ENCODE peak calls at places on chromosomes 13 and 19, in nine cellular contexts. One of them, this sample, is unnamed.

GRCh38 chr19:22517496-22518411 is 95.6 kb upstream of the ZNF98 start:
- DNase-seq in transverse colon: no peak
- DNase-seq in mucosa of descending colon: no peak
- DNase-seq in adrenal gland: no peak
- DNase-seq in psoas muscle: no peak
- DNase-seq in thoracic aorta: no peak
- DNase-seq in AG04450: no peak
- DNase-seq in heart left ventricle: no peak
- DNase-seq in upper lobe of right lung: peak; percentile 50
- DNase-seq in this sample: no peak

GRCh38 chr19:12665646-12666304 is 767 bp downstream of the MAN2B1 start:
- DNase-seq in transverse colon: no peak
- DNase-seq in mucosa of descending colon: no peak
- DNase-seq in adrenal gland: no peak
- DNase-seq in psoas muscle: no peak
- DNase-seq in thoracic aorta: no peak
- DNase-seq in AG04450: no peak
- DNase-seq in heart left ventricle: no peak
- DNase-seq in upper lobe of right lung: no peak
- DNase-seq in this sample: no peak

GRCh38 chr13:76825415-76825814 is 60.8 kb downstream of the KCTD12 start:
- DNase-seq in transverse colon: no peak
- DNase-seq in mucosa of descending colon: no peak
- DNase-seq in adrenal gland: no peak
- DNase-seq in psoas muscle: no peak
- DNase-seq in thoracic aorta: no peak
- DNase-seq in AG04450: no peak
- DNase-seq in heart left ventricle: no peak
- DNase-seq in upper lobe of right lung: no peak
- DNase-seq in this sample: no peak

GRCh38 chr13:83184819-83185218 is 697.5 kb downstream of the SLITRK1 start:
- DNase-seq in transverse colon: no peak
- DNase-seq in mucosa of descending colon: no peak
- DNase-seq in adrenal gland: no peak
- DNase-seq in psoas muscle: no peak
- DNase-seq in thoracic aorta: no peak
- DNase-seq in AG04450: peak; percentile 21
- DNase-seq in heart left ventricle: no peak
- DNase-seq in upper lobe of right lung: no peak
- DNase-seq in this sample: no peak

GRCh38 chr19:10604460-10604980 is 17.4 kb upstream of the AP1M2 start:
- DNase-seq in transverse colon: peak; percentile 15
- DNase-seq in mucosa of descending colon: no peak
- DNase-seq in adrenal gland: no peak
- DNase-seq in psoas muscle: no peak
- DNase-seq in thoracic aorta: no peak
- DNase-seq in AG04450: no peak
- DNase-seq in heart left ventricle: peak; percentile 44
- DNase-seq in upper lobe of right lung: no peak
- DNase-seq in this sample: no peak

GRCh38 chr13:32911506-32911905 is 104.7 kb upstream of the KL start:
- DNase-seq in transverse colon: no peak
- DNase-seq in mucosa of descending colon: peak; percentile 20
- DNase-seq in adrenal gland: peak; percentile 10
- DNase-seq in psoas muscle: no peak
- DNase-seq in thoracic aorta: no peak
- DNase-seq in AG04450: no peak
- DNase-seq in heart left ventricle: no peak
- DNase-seq in upper lobe of right lung: no peak
- DNase-seq in this sample: no peak

GRCh38 chr13:77918391-77919261 is at the start of gene EDNRB:
- DNase-seq in transverse colon: peak; percentile 18
- DNase-seq in mucosa of descending colon: peak; percentile 20
- DNase-seq in adrenal gland: peak; percentile 56
- DNase-seq in psoas muscle: peak; percentile 41
- DNase-seq in thoracic aorta: no peak
- DNase-seq in AG04450: no peak
- DNase-seq in heart left ventricle: peak; percentile 73
- DNase-seq in upper lobe of right lung: peak; percentile 79
- DNase-seq in this sample: peak; percentile 28

GRCh38 chr13:42401376-42401775 is 129.4 kb downstream of the AKAP11 start:
- DNase-seq in transverse colon: no peak
- DNase-seq in mucosa of descending colon: no peak
- DNase-seq in adrenal gland: no peak
- DNase-seq in psoas muscle: no peak
- DNase-seq in thoracic aorta: no peak
- DNase-seq in AG04450: no peak
- DNase-seq in heart left ventricle: no peak
- DNase-seq in upper lobe of right lung: no peak
- DNase-seq in this sample: no peak

GRCh38 chr13:113493315-113493951 is 2.9 kb upstream of the DCUN1D2 start:
- DNase-seq in transverse colon: no peak
- DNase-seq in mucosa of descending colon: peak; percentile 47
- DNase-seq in adrenal gland: no peak
- DNase-seq in psoas muscle: no peak
- DNase-seq in thoracic aorta: no peak
- DNase-seq in AG04450: peak; percentile 89
- DNase-seq in heart left ventricle: no peak
- DNase-seq in upper lobe of right lung: no peak
- DNase-seq in this sample: no peak

GRCh38 chr13:41053384-41053826 is 7.9 kb upstream of the WBP4 start:
- DNase-seq in transverse colon: no peak
- DNase-seq in mucosa of descending colon: no peak
- DNase-seq in adrenal gland: no peak
- DNase-seq in psoas muscle: no peak
- DNase-seq in thoracic aorta: no peak
- DNase-seq in AG04450: no peak
- DNase-seq in heart left ventricle: no peak
- DNase-seq in upper lobe of right lung: no peak
- DNase-seq in this sample: no peak

GRCh38 chr13:97567510-97568243 is 133.7 kb downstream of the RAP2A start:
- DNase-seq in transverse colon: peak; percentile 77
- DNase-seq in mucosa of descending colon: peak; percentile 80
- DNase-seq in adrenal gland: no peak
- DNase-seq in psoas muscle: peak; percentile 21
- DNase-seq in thoracic aorta: no peak
- DNase-seq in AG04450: no peak
- DNase-seq in heart left ventricle: no peak
- DNase-seq in upper lobe of right lung: peak; percentile 77
- DNase-seq in this sample: peak; percentile 10

GRCh38 chr13:112626124-112626523 is 38.2 kb upstream of the TUBGCP3 start:
- DNase-seq in transverse colon: no peak
- DNase-seq in mucosa of descending colon: no peak
- DNase-seq in adrenal gland: no peak
- DNase-seq in psoas muscle: no peak
- DNase-seq in thoracic aorta: no peak
- DNase-seq in AG04450: no peak
- DNase-seq in heart left ventricle: no peak
- DNase-seq in upper lobe of right lung: peak; percentile 49
- DNase-seq in this sample: no peak

GRCh38 chr13:20843177-20843576 is 59.4 kb downstream of the XPO4 start:
- DNase-seq in transverse colon: no peak
- DNase-seq in mucosa of descending colon: no peak
- DNase-seq in adrenal gland: no peak
- DNase-seq in psoas muscle: no peak
- DNase-seq in thoracic aorta: no peak
- DNase-seq in AG04450: no peak
- DNase-seq in heart left ventricle: peak; percentile 68
- DNase-seq in upper lobe of right lung: no peak
- DNase-seq in this sample: no peak
- H3K4me3 ChIP-seq in transverse colon: no peak overlapping the region
- H3K4me3 ChIP-seq in mucosa of descending colon: no peak overlapping the region
- H3K4me3 ChIP-seq in adrenal gland: no peak overlapping the region
- H3K4me3 ChIP-seq in psoas muscle: no peak overlapping the region
- H3K4me3 ChIP-seq in thoracic aorta: no peak overlapping the region
- H3K4me3 ChIP-seq in AG04450: no peak overlapping the region
- H3K4me3 ChIP-seq in heart left ventricle: no peak overlapping the region
- H3K4me3 ChIP-seq in upper lobe of right lung: no peak overlapping the region
- H3K4me3 ChIP-seq in this sample: no peak overlapping the region

GRCh38 chr19:8811315-8812172 is 20.6 kb downstream of the ZNF558 start:
- DNase-seq in transverse colon: no peak
- DNase-seq in mucosa of descending colon: no peak
- DNase-seq in adrenal gland: no peak
- DNase-seq in psoas muscle: no peak
- DNase-seq in thoracic aorta: no peak
- DNase-seq in AG04450: no peak
- DNase-seq in heart left ventricle: no peak
- DNase-seq in upper lobe of right lung: no peak
- DNase-seq in this sample: no peak
- H3K9me3 ChIP-seq in transverse colon: peaks cover 99% of the 10 kb centered on the region
- H3K9me3 ChIP-seq in mucosa of descending colon: peaks cover 98% of the 10 kb centered on the region
- H3K9me3 ChIP-seq in adrenal gland: peaks cover 51% of the 10 kb centered on the region
- H3K9me3 ChIP-seq in psoas muscle: peaks cover 93% of the 10 kb centered on the region
- H3K9me3 ChIP-seq in thoracic aorta: peaks cover 99% of the 10 kb centered on the region
- H3K9me3 ChIP-seq in AG04450: peaks cover 60% of the 10 kb centered on the region
- H3K9me3 ChIP-seq in heart left ventricle: peaks cover 100% of the 10 kb centered on the region
- H3K9me3 ChIP-seq in upper lobe of right lung: peaks cover 94% of the 10 kb centered on the region
- H3K9me3 ChIP-seq in this sample: peaks cover 63% of the 10 kb centered on the region

GRCh38 chr13:104773775-104774174 is 1707.6 kb upstream of the SLC10A2 start:
- DNase-seq in transverse colon: no peak
- DNase-seq in mucosa of descending colon: no peak
- DNase-seq in adrenal gland: no peak
- DNase-seq in psoas muscle: no peak
- DNase-seq in thoracic aorta: no peak
- DNase-seq in AG04450: peak; percentile 21
- DNase-seq in heart left ventricle: no peak
- DNase-seq in upper lobe of right lung: no peak
- DNase-seq in this sample: no peak
- TF ChIP-seq CTCF in transverse colon: peak; percentile 21
- TF ChIP-seq CTCF in mucosa of descending colon: no peak
- TF ChIP-seq CTCF in adrenal gland: peak; percentile 65
- TF ChIP-seq CTCF in psoas muscle: peak; percentile 36
- TF ChIP-seq CTCF in thoracic aorta: peak; percentile 29
- TF ChIP-seq CTCF in AG04450: peak; percentile 78
- TF ChIP-seq CTCF in heart left ventricle: peak; percentile 70
- TF ChIP-seq CTCF in upper lobe of right lung: peak; percentile 49
- TF ChIP-seq CTCF in this sample: peak; percentile 33

DNA sequence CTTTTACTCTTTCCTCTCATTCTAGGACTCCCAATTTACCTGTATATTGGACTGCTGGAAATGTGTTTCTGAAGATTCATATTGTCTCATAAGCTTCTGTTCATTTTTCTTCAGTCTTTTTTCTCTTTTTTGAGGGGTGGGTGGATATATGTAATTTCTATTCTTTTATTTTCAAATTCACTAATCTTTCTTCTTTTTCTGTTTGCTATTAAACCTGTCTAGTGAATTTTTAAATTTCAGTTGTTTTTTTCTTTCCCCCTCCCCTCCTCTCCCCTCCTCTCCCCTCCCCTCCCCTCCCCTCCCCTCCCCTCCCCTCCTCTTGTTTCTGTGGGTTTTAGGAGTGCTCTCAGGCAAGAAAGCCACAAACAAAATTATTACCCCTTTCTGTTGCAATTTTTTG is 16.9 kb upstream of the ZNF527 start:
- DNase-seq in transverse colon: no peak
- DNase-seq in mucosa of descending colon: no peak
- DNase-seq in adrenal gland: no peak
- DNase-seq in psoas muscle: no peak
- DNase-seq in thoracic aorta: no peak
- DNase-seq in AG04450: no peak
- DNase-seq in heart left ventricle: no peak
- DNase-seq in upper lobe of right lung: no peak
- DNase-seq in this sample: no peak
- H3K4me3 ChIP-seq in transverse colon: no peak overlapping the region
- H3K4me3 ChIP-seq in mucosa of descending colon: no peak overlapping the region
- H3K4me3 ChIP-seq in adrenal gland: no peak overlapping the region
- H3K4me3 ChIP-seq in psoas muscle: no peak overlapping the region
- H3K4me3 ChIP-seq in thoracic aorta: no peak overlapping the region
- H3K4me3 ChIP-seq in AG04450: no peak overlapping the region
- H3K4me3 ChIP-seq in heart left ventricle: no peak overlapping the region
- H3K4me3 ChIP-seq in upper lobe of right lung: no peak overlapping the region
- H3K4me3 ChIP-seq in this sample: no peak overlapping the region

DNA sequence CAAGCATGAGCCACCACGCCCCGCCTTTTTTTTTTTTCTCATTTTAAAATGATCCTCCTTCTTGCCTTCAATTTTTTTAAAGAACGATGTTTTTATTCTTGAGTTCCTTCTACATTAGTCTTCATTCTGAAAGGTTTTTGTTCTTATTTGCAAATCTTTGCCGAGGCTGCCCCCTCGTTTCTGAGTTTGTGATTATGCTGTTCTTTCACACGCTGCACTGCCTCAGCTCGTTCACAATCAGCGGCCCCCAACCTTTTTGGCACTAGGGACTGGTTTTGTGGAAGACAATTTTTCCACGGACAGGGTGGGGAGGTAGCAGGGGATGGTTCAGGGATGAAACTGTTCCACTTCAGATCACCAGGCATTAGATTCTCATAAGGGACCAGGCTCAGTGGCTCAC is 26.6 kb downstream of the ZNF787 start:
- DNase-seq in transverse colon: no peak
- DNase-seq in mucosa of descending colon: no peak
- DNase-seq in adrenal gland: no peak
- DNase-seq in psoas muscle: no peak
- DNase-seq in thoracic aorta: no peak
- DNase-seq in AG04450: no peak
- DNase-seq in heart left ventricle: no peak
- DNase-seq in upper lobe of right lung: no peak
- DNase-seq in this sample: no peak
- H3K9me3 ChIP-seq in transverse colon: no peaks in the 10 kb centered on the region
- H3K9me3 ChIP-seq in mucosa of descending colon: no peaks in the 10 kb centered on the region
- H3K9me3 ChIP-seq in adrenal gland: no peaks in the 10 kb centered on the region
- H3K9me3 ChIP-seq in psoas muscle: no peaks in the 10 kb centered on the region
- H3K9me3 ChIP-seq in thoracic aorta: no peaks in the 10 kb centered on the region
- H3K9me3 ChIP-seq in AG04450: peaks cover 31% of the 10 kb centered on the region
- H3K9me3 ChIP-seq in heart left ventricle: no peaks in the 10 kb centered on the region
- H3K9me3 ChIP-seq in upper lobe of right lung: no peaks in the 10 kb centered on the region
- H3K9me3 ChIP-seq in this sample: no peaks in the 10 kb centered on the region

DNA sequence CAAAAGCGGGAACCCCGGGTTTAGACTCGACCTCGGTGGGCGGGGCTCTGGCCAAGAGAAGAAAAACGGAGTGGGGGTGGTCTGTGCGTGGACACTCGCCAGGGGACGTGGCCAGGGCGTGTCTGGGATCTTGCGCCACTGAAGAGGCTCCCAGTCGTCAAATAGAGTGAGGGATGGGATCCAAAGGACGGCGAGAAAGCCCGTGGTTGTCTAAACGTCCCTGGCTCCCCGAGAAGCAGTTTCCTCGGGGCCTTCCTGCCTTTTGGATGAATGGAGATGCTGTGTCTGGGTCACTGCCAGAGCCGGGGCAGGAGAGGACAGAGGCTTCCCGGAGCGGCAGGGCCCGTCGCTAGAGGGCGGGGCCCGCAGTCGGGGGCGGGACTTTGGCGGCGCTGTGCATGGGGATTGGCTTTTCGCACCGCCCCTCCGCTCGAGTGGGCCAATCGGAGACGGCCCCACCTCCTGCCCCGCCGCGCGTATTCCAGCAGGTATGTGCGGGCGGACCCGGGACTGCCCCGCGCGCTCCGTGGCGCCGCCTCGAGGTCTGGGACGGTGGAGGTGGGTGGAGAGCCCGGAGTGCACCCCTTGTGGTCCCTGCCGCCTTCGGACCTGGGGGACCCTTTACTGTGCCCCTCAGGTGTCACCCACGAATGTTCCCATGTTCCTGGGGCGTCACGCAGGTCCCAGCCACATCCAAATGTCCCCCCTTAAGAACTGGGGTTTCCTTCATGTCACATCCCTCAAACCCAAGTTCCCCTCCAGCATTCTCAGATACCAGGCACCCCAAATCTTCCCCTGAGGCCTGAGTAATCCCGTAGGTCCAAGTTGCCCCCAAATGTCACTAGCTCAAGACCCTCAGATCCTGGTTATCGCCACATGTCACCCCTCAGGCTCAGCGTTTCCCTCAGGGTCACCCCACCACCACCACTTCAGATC is 38.4 kb downstream of the ZSWIM4 start:
- DNase-seq in transverse colon: peak; percentile 97
- DNase-seq in mucosa of descending colon: peak; percentile 94
- DNase-seq in adrenal gland: peak; percentile 97
- DNase-seq in psoas muscle: peak; percentile 98
- DNase-seq in thoracic aorta: peak; percentile 77
- DNase-seq in AG04450: peak; percentile 53
- DNase-seq in heart left ventricle: peak; percentile 96
- DNase-seq in upper lobe of right lung: peak; percentile 97
- DNase-seq in this sample: peak; percentile 93
- TF ChIP-seq CTCF in transverse colon: peak; percentile 67
- TF ChIP-seq CTCF in mucosa of descending colon: peak; percentile 55
- TF ChIP-seq CTCF in adrenal gland: peak; percentile 25
- TF ChIP-seq CTCF in psoas muscle: peak; percentile 42
- TF ChIP-seq CTCF in thoracic aorta: peak; percentile 25
- TF ChIP-seq CTCF in AG04450: peak; percentile 44
- TF ChIP-seq CTCF in heart left ventricle: peak; percentile 57
- TF ChIP-seq CTCF in upper lobe of right lung: peak; percentile 47
- TF ChIP-seq CTCF in this sample: peak; percentile 33